ENCODE peak calls at places on chromosomes 12 and 14, in four cellular contexts. One of them, this sample, is unnamed.

GRCh38 chr12:106914796-106915634 is 40.7 kb upstream of the TMEM263 start:
- DNase-seq in bronchial epithelial cell: no peak
- DNase-seq in thoracic aorta: no peak
- DNase-seq in right atrium auricular region: no peak
- DNase-seq in this sample: peak; percentile 73

GRCh38 chr12:112170376-112170775 is 45.0 kb downstream of the TRAFD1 start:
- DNase-seq in right atrium auricular region: no peak
- DNase-seq in thoracic aorta: no peak
- DNase-seq in bronchial epithelial cell: no peak
- DNase-seq in this sample: peak; percentile 65

GRCh38 chr12:6927379-6927991 is at the start of gene ATN1:
- DNase-seq in bronchial epithelial cell: no peak
- DNase-seq in thoracic aorta: no peak
- DNase-seq in right atrium auricular region: peak; percentile 73
- DNase-seq in this sample: peak; percentile 79

GRCh38 chr12:82688035-82688501 is 1.4 kb downstream of the TMTC2 start:
- DNase-seq in bronchial epithelial cell: peak; percentile 21
- DNase-seq in thoracic aorta: no peak
- DNase-seq in right atrium auricular region: no peak
- DNase-seq in this sample: peak; percentile 27

GRCh38 chr14:100438678-100439592 is 115.8 kb downstream of the SLC25A47 start:
- DNase-seq in thoracic aorta: no peak
- DNase-seq in bronchial epithelial cell: peak; percentile 96
- DNase-seq in right atrium auricular region: peak; percentile 53
- DNase-seq in this sample: no peak

GRCh38 chr12:64373204-64373603 is 17.4 kb downstream of the C12orf56 start:
- DNase-seq in right atrium auricular region: no peak
- DNase-seq in thoracic aorta: no peak
- DNase-seq in bronchial epithelial cell: peak; percentile 34
- DNase-seq in this sample: no peak

GRCh38 chr14:75866981-75867380 is 114.8 kb downstream of the TGFB3 start:
- DNase-seq in right atrium auricular region: no peak
- DNase-seq in bronchial epithelial cell: no peak
- DNase-seq in thoracic aorta: no peak
- DNase-seq in this sample: no peak

GRCh38 chr12:79373896-79374499 is 316.8 kb downstream of the PAWR start:
- DNase-seq in right atrium auricular region: no peak
- DNase-seq in bronchial epithelial cell: peak; percentile 27
- DNase-seq in thoracic aorta: no peak
- DNase-seq in this sample: peak; percentile 26

GRCh38 chr14:99596772-99597171 is 7.2 kb downstream of the CCDC85C start:
- DNase-seq in bronchial epithelial cell: no peak
- DNase-seq in thoracic aorta: no peak
- DNase-seq in right atrium auricular region: no peak
- DNase-seq in this sample: no peak

GRCh38 chr12:95532851-95533250 is 18.4 kb downstream of the USP44 start:
- DNase-seq in bronchial epithelial cell: peak; percentile 58
- DNase-seq in thoracic aorta: no peak
- DNase-seq in right atrium auricular region: no peak
- DNase-seq in this sample: no peak

GRCh38 chr12:131536766-131537165 is 174.1 kb upstream of the SFSWAP start:
- DNase-seq in bronchial epithelial cell: no peak
- DNase-seq in thoracic aorta: no peak
- DNase-seq in right atrium auricular region: no peak
- DNase-seq in this sample: peak; percentile 6

GRCh38 chr12:55720894-55721444 is 776 bp downstream of the RDH5 start:
- DNase-seq in bronchial epithelial cell: peak; percentile 80
- DNase-seq in thoracic aorta: peak; percentile 82
- DNase-seq in right atrium auricular region: peak; percentile 84
- DNase-seq in this sample: no peak

GRCh38 chr12:96617178-96617577 is 127.8 kb downstream of the CFAP54 start:
- DNase-seq in thoracic aorta: no peak
- DNase-seq in right atrium auricular region: no peak
- DNase-seq in bronchial epithelial cell: no peak
- DNase-seq in this sample: no peak

GRCh38 chr12:129827102-129827873 is 76.5 kb downstream of the TMEM132D start:
- DNase-seq in right atrium auricular region: no peak
- DNase-seq in thoracic aorta: no peak
- DNase-seq in bronchial epithelial cell: no peak
- DNase-seq in this sample: no peak

GRCh38 chr14:20631023-20631820 is 10.3 kb downstream of the OR6S1 start:
- DNase-seq in bronchial epithelial cell: peak; percentile 55
- DNase-seq in thoracic aorta: no peak
- DNase-seq in right atrium auricular region: no peak
- DNase-seq in this sample: no peak

GRCh38 chr14:102558566-102558965 is 33.9 kb upstream of the RCOR1 start:
- DNase-seq in thoracic aorta: no peak
- DNase-seq in right atrium auricular region: no peak
- DNase-seq in bronchial epithelial cell: no peak
- DNase-seq in this sample: no peak

GRCh38 chr14:90444077-90444696 is 47.4 kb downstream of the CALM1 start:
- DNase-seq in right atrium auricular region: no peak
- DNase-seq in bronchial epithelial cell: peak; percentile 100
- DNase-seq in thoracic aorta: no peak
- DNase-seq in this sample: no peak

GRCh38 chr12:106134294-106134949 is 4.3 kb downstream of the NUAK1 start:
- DNase-seq in thoracic aorta: no peak
- DNase-seq in bronchial epithelial cell: no peak
- DNase-seq in right atrium auricular region: no peak
- DNase-seq in this sample: no peak

GRCh38 chr12:100069795-100070194 is 72.9 kb downstream of the BLTP3B start:
- DNase-seq in thoracic aorta: no peak
- DNase-seq in bronchial epithelial cell: no peak
- DNase-seq in right atrium auricular region: no peak
- DNase-seq in this sample: no peak

GRCh38 chr14:54189358-54190354 is 207.2 kb upstream of the CDKN3 start:
- DNase-seq in right atrium auricular region: no peak
- DNase-seq in bronchial epithelial cell: peak; percentile 95
- DNase-seq in thoracic aorta: no peak
- DNase-seq in this sample: no peak

GRCh38 chr14:61510736-61511557 is 184.4 kb upstream of the HIF1A start:
- DNase-seq in thoracic aorta: no peak
- DNase-seq in bronchial epithelial cell: no peak
- DNase-seq in right atrium auricular region: no peak
- DNase-seq in this sample: no peak

GRCh38 chr14:52079239-52079956 is 10.5 kb upstream of the NID2 start:
- DNase-seq in thoracic aorta: no peak
- DNase-seq in right atrium auricular region: no peak
- DNase-seq in bronchial epithelial cell: peak; percentile 48
- DNase-seq in this sample: no peak

GRCh38 chr14:59093889-59094288 is 94.6 kb upstream of the DAAM1 start:
- DNase-seq in bronchial epithelial cell: no peak
- DNase-seq in right atrium auricular region: no peak
- DNase-seq in thoracic aorta: no peak
- DNase-seq in this sample: no peak

GRCh38 chr14:65072256-65072655 is 30.1 kb downstream of the MAX start:
- DNase-seq in right atrium auricular region: no peak
- DNase-seq in bronchial epithelial cell: no peak
- DNase-seq in thoracic aorta: no peak
- DNase-seq in this sample: no peak

GRCh38 chr12:120997448-120997847 is 18.8 kb downstream of the C12orf43 start:
- DNase-seq in right atrium auricular region: no peak
- DNase-seq in thoracic aorta: no peak
- DNase-seq in bronchial epithelial cell: no peak
- DNase-seq in this sample: no peak

GRCh38 chr12:3107071-3107583 is 29.9 kb downstream of the TSPAN9 start:
- DNase-seq in right atrium auricular region: no peak
- DNase-seq in bronchial epithelial cell: no peak
- DNase-seq in thoracic aorta: no peak
- DNase-seq in this sample: no peak

GRCh38 chr12:107669946-107670345 is 15.7 kb upstream of the PWP1 start:
- DNase-seq in thoracic aorta: no peak
- DNase-seq in right atrium auricular region: no peak
- DNase-seq in bronchial epithelial cell: no peak
- DNase-seq in this sample: no peak

GRCh38 chr12:22173154-22173553 is 127.1 kb downstream of the CMAS start:
- DNase-seq in right atrium auricular region: no peak
- DNase-seq in bronchial epithelial cell: peak; percentile 21
- DNase-seq in thoracic aorta: no peak
- DNase-seq in this sample: peak; percentile 3
- TF ChIP-seq CTCF in right atrium auricular region: no peak
- TF ChIP-seq CTCF in bronchial epithelial cell: peak; percentile 23
- TF ChIP-seq CTCF in thoracic aorta: no peak
- TF ChIP-seq CTCF in this sample: no peak

DNA sequence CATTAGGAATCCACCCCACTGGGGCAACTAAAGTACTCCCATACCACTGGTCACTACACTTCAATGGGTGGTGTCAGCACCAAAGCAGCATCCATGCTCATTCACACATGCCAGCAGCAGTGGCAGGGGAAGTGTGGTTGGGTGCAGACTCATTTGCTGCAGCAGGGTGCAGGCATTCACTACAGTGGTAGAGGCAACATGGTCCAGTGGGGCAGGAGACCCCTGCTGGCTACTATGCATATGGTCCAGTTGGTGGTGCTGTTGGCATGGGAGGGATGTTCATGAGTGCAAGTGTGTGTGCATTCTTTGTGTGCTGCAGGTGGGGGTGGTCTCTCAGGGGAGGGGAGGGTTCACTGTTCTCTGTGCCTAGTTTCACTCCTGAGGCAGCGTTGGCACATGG is 908.4 kb upstream of the NOVA1 start:
- DNase-seq in thoracic aorta: no peak
- DNase-seq in bronchial epithelial cell: no peak
- DNase-seq in right atrium auricular region: no peak
- DNase-seq in this sample: no peak
- TF ChIP-seq CTCF in thoracic aorta: no peak
- TF ChIP-seq CTCF in bronchial epithelial cell: no peak
- TF ChIP-seq CTCF in right atrium auricular region: no peak
- TF ChIP-seq CTCF in this sample: no peak

GRCh38 chr12:30965613-30965985 is 39.1 kb downstream of the TSPAN11 start:
- DNase-seq in thoracic aorta: no peak
- DNase-seq in right atrium auricular region: no peak
- DNase-seq in bronchial epithelial cell: no peak
- DNase-seq in this sample: no peak
- TF ChIP-seq CTCF in thoracic aorta: no peak
- TF ChIP-seq CTCF in right atrium auricular region: no peak
- TF ChIP-seq CTCF in bronchial epithelial cell: peak; percentile 26
- TF ChIP-seq CTCF in this sample: no peak

DNA sequence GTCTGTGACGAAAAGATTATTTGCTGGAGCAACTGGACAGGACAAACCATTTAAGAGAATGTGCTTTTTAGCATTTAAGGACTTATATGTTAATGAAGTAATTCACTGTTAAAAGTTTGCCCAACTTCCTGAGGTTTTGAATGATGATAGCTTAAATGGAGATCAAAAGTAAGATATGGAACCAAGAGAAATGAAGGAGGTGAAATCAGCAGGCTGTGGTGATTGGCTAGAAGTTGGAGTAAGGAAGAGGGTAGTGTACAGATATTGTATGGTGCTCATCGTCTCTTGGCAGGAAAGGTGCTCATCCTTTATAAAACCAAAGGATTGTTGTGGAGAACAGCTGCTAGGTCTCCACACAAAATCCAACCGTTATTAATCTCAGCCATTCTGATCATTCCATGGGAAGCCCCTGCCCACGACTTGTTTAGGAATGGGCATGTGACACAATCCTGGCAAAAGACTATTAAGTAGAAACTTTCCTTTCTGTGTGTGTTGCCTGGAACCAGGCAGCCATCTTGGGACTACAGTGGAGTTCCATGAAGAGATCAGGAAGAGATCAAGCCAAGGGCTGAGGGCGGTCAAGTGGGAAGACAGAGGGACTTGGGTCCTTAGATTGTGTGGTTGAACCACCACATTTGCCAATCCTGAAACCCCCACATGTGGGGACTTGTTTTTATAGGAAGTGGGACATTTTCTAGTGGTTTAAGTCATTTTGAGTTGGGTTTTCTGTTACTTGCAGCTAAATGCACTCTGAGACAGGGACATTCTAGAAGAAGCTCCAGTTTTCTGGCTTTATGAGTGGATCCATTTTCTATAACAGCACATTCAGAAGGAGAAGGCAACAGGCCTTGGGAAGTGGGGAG is 56.8 kb upstream of the CHST11 start:
- DNase-seq in bronchial epithelial cell: no peak
- DNase-seq in right atrium auricular region: no peak
- DNase-seq in thoracic aorta: no peak
- DNase-seq in this sample: no peak
- TF ChIP-seq CTCF in bronchial epithelial cell: no peak
- TF ChIP-seq CTCF in right atrium auricular region: no peak
- TF ChIP-seq CTCF in thoracic aorta: no peak
- TF ChIP-seq CTCF in this sample: no peak

GRCh38 chr14:103731916-103732867 is 16.6 kb downstream of the ZFYVE21 start:
- DNase-seq in right atrium auricular region: no peak
- DNase-seq in bronchial epithelial cell: no peak
- DNase-seq in thoracic aorta: no peak
- DNase-seq in this sample: no peak

GRCh38 chr14:103728721-103729120 is 13.1 kb downstream of the ZFYVE21 start:
- DNase-seq in thoracic aorta: no peak
- DNase-seq in right atrium auricular region: no peak
- DNase-seq in bronchial epithelial cell: peak; percentile 29
- DNase-seq in this sample: no peak

GRCh38 chr14:103731481-103731880 is 15.9 kb downstream of the ZFYVE21 start:
- DNase-seq in right atrium auricular region: no peak
- DNase-seq in thoracic aorta: no peak
- DNase-seq in bronchial epithelial cell: no peak
- DNase-seq in this sample: no peak

GRCh38 chr14:103729496-103730448 is 14.2 kb downstream of the ZFYVE21 start:
- DNase-seq in right atrium auricular region: no peak
- DNase-seq in thoracic aorta: no peak
- DNase-seq in bronchial epithelial cell: no peak
- DNase-seq in this sample: no peak

GRCh38 chr14:103730490-103731035 is 15.0 kb downstream of the ZFYVE21 start:
- DNase-seq in thoracic aorta: no peak
- DNase-seq in right atrium auricular region: no peak
- DNase-seq in bronchial epithelial cell: no peak
- DNase-seq in this sample: no peak
- TF ChIP-seq CTCF in thoracic aorta: no peak
- TF ChIP-seq CTCF in right atrium auricular region: no peak
- TF ChIP-seq CTCF in bronchial epithelial cell: peak; percentile 15
- TF ChIP-seq CTCF in this sample: no peak

GRCh38 chr12:110809149-110809548 is 37.6 kb upstream of the CCDC63 start:
- DNase-seq in right atrium auricular region: no peak
- DNase-seq in bronchial epithelial cell: no peak
- DNase-seq in thoracic aorta: no peak
- DNase-seq in this sample: no peak

GRCh38 chr12:110798461-110798860 is 48.3 kb upstream of the CCDC63 start:
- DNase-seq in right atrium auricular region: no peak
- DNase-seq in thoracic aorta: no peak
- DNase-seq in bronchial epithelial cell: no peak
- DNase-seq in this sample: no peak

GRCh38 chr12:110807640-110808039 is 39.1 kb upstream of the CCDC63 start:
- DNase-seq in thoracic aorta: no peak
- DNase-seq in bronchial epithelial cell: peak; percentile 67
- DNase-seq in right atrium auricular region: no peak
- DNase-seq in this sample: no peak

GRCh38 chr12:110802489-110802888 is 44.3 kb upstream of the CCDC63 start:
- DNase-seq in bronchial epithelial cell: no peak
- DNase-seq in right atrium auricular region: no peak
- DNase-seq in thoracic aorta: no peak
- DNase-seq in this sample: no peak

DNA sequence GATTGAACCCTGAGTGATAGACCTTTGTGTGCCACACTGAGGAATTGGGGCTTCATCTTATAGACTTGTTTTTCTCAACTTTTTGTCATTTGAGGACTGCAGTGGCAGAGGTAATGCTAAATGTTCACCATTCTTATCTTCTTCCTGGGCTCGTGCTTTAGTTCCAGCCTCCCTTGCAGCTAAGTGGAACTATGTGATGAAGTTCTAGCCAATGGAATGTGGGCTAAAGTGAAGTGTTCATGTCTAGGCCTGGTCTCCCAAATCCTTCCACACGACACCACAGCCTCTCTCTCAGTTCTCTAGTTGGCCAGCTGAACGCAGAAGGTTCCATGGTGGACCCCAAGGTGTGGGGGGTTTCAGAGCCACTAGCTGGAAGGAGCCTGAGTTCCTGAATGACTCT is 42.4 kb upstream of the CCDC63 start:
- DNase-seq in thoracic aorta: no peak
- DNase-seq in bronchial epithelial cell: no peak
- DNase-seq in right atrium auricular region: no peak
- DNase-seq in this sample: no peak
- TF ChIP-seq CTCF in thoracic aorta: no peak
- TF ChIP-seq CTCF in bronchial epithelial cell: no peak
- TF ChIP-seq CTCF in right atrium auricular region: no peak
- TF ChIP-seq CTCF in this sample: no peak

This sample was measured in GM13976.